ENCODE peak calls at places on chromosomes 2 and 18, in nine cellular contexts. One of them, this sample, is unnamed.

GRCh38 chr2:194842871-194843270 is 814.2 kb upstream of the SLC39A10 start:
- DNase-seq in GM13976: no peak
- DNase-seq in NCI-H774: no peak
- DNase-seq in posterior vena cava: peak
- DNase-seq in H7: no peak
- DNase-seq in amygdala: no peak
- DNase-seq in hypothalamus: no peak
- DNase-seq in left cardiac atrium: no peak
- DNase-seq in DMS53: no peak
- DNase-seq in this sample: no peak

GRCh38 chr2:120434909-120435308 is 89.0 kb downstream of the INHBB start:
- DNase-seq in H7: peak
- DNase-seq in GM13976: no peak
- DNase-seq in NCI-H774: no peak
- DNase-seq in left cardiac atrium: no peak
- DNase-seq in amygdala: no peak
- DNase-seq in DMS53: no peak
- DNase-seq in posterior vena cava: no peak
- DNase-seq in hypothalamus: no peak
- DNase-seq in this sample: no peak

GRCh38 chr2:233497692-233498091 is 68.9 kb downstream of the USP40 start:
- DNase-seq in DMS53: no peak
- DNase-seq in left cardiac atrium: no peak
- DNase-seq in amygdala: no peak
- DNase-seq in GM13976: no peak
- DNase-seq in NCI-H774: no peak
- DNase-seq in hypothalamus: no peak
- DNase-seq in posterior vena cava: peak
- DNase-seq in H7: no peak
- DNase-seq in this sample: no peak

GRCh38 chr18:9950289-9951016 is 36.6 kb downstream of the VAPA start:
- DNase-seq in amygdala: no peak
- DNase-seq in NCI-H774: no peak
- DNase-seq in DMS53: no peak
- DNase-seq in hypothalamus: no peak
- DNase-seq in posterior vena cava: no peak
- DNase-seq in H7: no peak
- DNase-seq in GM13976: no peak
- DNase-seq in left cardiac atrium: no peak
- DNase-seq in this sample: no peak

GRCh38 chr2:54889053-54889452 is 161.2 kb downstream of the RTN4 start:
- DNase-seq in amygdala: no peak
- DNase-seq in DMS53: no peak
- DNase-seq in H7: no peak
- DNase-seq in posterior vena cava: no peak
- DNase-seq in NCI-H774: no peak
- DNase-seq in hypothalamus: no peak
- DNase-seq in left cardiac atrium: no peak
- DNase-seq in GM13976: no peak
- DNase-seq in this sample: no peak

GRCh38 chr2:215888680-215889079 is 124.7 kb downstream of the MREG start:
- DNase-seq in GM13976: no peak
- DNase-seq in H7: no peak
- DNase-seq in DMS53: no peak
- DNase-seq in hypothalamus: no peak
- DNase-seq in NCI-H774: no peak
- DNase-seq in left cardiac atrium: no peak
- DNase-seq in posterior vena cava: no peak
- DNase-seq in amygdala: no peak
- DNase-seq in this sample: no peak

GRCh38 chr18:22282311-22283235 is 113.2 kb downstream of the GATA6 start:
- DNase-seq in DMS53: peak
- DNase-seq in H7: no peak
- DNase-seq in posterior vena cava: no peak
- DNase-seq in hypothalamus: no peak
- DNase-seq in amygdala: no peak
- DNase-seq in left cardiac atrium: no peak
- DNase-seq in GM13976: no peak
- DNase-seq in NCI-H774: peak
- DNase-seq in this sample: no peak

GRCh38 chr2:44053052-44053451 is 57.3 kb upstream of the LRPPRC start:
- DNase-seq in amygdala: no peak
- DNase-seq in posterior vena cava: no peak
- DNase-seq in DMS53: no peak
- DNase-seq in left cardiac atrium: no peak
- DNase-seq in GM13976: no peak
- DNase-seq in hypothalamus: no peak
- DNase-seq in NCI-H774: no peak
- DNase-seq in H7: no peak
- DNase-seq in this sample: no peak

GRCh38 chr2:178874529-178875240 is 67.5 kb upstream of the TTN start:
- DNase-seq in hypothalamus: peak
- DNase-seq in H7: no peak
- DNase-seq in amygdala: no peak
- DNase-seq in GM13976: no peak
- DNase-seq in DMS53: peak
- DNase-seq in NCI-H774: no peak
- DNase-seq in posterior vena cava: no peak
- DNase-seq in left cardiac atrium: no peak
- DNase-seq in this sample: no peak

GRCh38 chr2:219017166-219017931 is 24.0 kb downstream of the CFAP65 start:
- DNase-seq in H7: no peak
- DNase-seq in left cardiac atrium: no peak
- DNase-seq in DMS53: no peak
- DNase-seq in posterior vena cava: no peak
- DNase-seq in GM13976: no peak
- DNase-seq in amygdala: no peak
- DNase-seq in hypothalamus: peak
- DNase-seq in NCI-H774: no peak
- DNase-seq in this sample: no peak

GRCh38 chr2:85326406-85326945 is 1.3 kb downstream of the TGOLN2 start:
- DNase-seq in H7: no peak
- DNase-seq in GM13976: peak
- DNase-seq in NCI-H774: no peak
- DNase-seq in DMS53: peak
- DNase-seq in hypothalamus: peak
- DNase-seq in left cardiac atrium: no peak
- DNase-seq in posterior vena cava: no peak
- DNase-seq in amygdala: no peak
- DNase-seq in this sample: no peak

GRCh38 chr2:102258386-102259074 is 52.8 kb upstream of the IL1RL1 start:
- DNase-seq in hypothalamus: no peak
- DNase-seq in amygdala: no peak
- DNase-seq in H7: no peak
- DNase-seq in posterior vena cava: no peak
- DNase-seq in GM13976: no peak
- DNase-seq in DMS53: peak
- DNase-seq in left cardiac atrium: no peak
- DNase-seq in NCI-H774: no peak
- DNase-seq in this sample: no peak